ENCODE peak calls at places on chromosomes 6 and 20, in eight cellular contexts. J, H, P, D, N, B, M and S are unnamed samples.

GRCh38 chr6:108209738-108210137 is 43.9 kb downstream of the NR2E1 start:
- DNase-seq in J (no peak), H (no peak), P (no peak), D (no peak), N (no peak), B (no peak), M (no peak), S (no peak)

GRCh38 chr6:92777146-92777740 is 642.1 kb downstream of the EPHA7 start:
- DNase-seq in J (no peak), H (no peak), P (no peak), D (no peak), N (no peak), B (no peak), M (no peak), S (no peak)

GRCh38 chr6:134080171-134080795 is 27.9 kb upstream of the SLC2A12 start:
- DNase-seq in J (no peak), H (no peak), P (no peak), D (no peak), N (no peak), B (no peak), M (no peak), S (no peak)

GRCh38 chr6:127207591-127208120 is 59.0 kb upstream of the RNF146 start:
- DNase-seq in J (no peak), H (no peak), P (no peak), D (no peak), N (no peak), B (no peak), M (no peak), S (no peak)

GRCh38 chr6:139290787-139291294 is 957 bp downstream of the TXLNB start:
- DNase-seq in J (peak; percentile 29), H (no peak), P (no peak), D (no peak), N (no peak), B (no peak), M (no peak), S (no peak)

GRCh38 chr6:150579611-150580010 is 20.1 kb upstream of the PLEKHG1 start:
- DNase-seq in J (peak; percentile 51), H (no peak), P (no peak), D (no peak), N (peak; percentile 67), B (no peak), M (no peak), S (no peak)

GRCh38 chr6:138509371-138509770 is 10.1 kb upstream of the NHSL1 start:
- DNase-seq in J (no peak), H (peak; percentile 49), P (no peak), D (peak; percentile 43), N (peak; percentile 60), B (peak; percentile 57), M (peak; percentile 53), S (no peak)

GRCh38 chr6:132084811-132085509 is 133.8 kb upstream of the CCN2 start:
- DNase-seq in J (no peak), H (no peak), P (no peak), D (no peak), N (no peak), B (no peak), M (no peak), S (peak; percentile 86)

GRCh38 chr20:45592574-45593189 is 13.6 kb upstream of the WFDC8 start:
- DNase-seq in J (no peak), H (peak; percentile 41), P (no peak), D (no peak), N (no peak), B (no peak), M (no peak), S (no peak)

GRCh38 chr6:135270676-135271536 is 89.8 kb downstream of the MYB start:
- DNase-seq in J (no peak), H (no peak), P (peak; percentile 80), D (peak; percentile 75), N (no peak), B (peak; percentile 84), M (peak; percentile 30), S (no peak)

GRCh38 chr20:916825-917224 is 691 bp upstream of the ANGPT4 start:
- DNase-seq in J (no peak), H (no peak), P (no peak), D (no peak), N (peak; percentile 32), B (no peak), M (no peak), S (no peak)

GRCh38 chr6:4870821-4871494 is 94.8 kb downstream of the CDYL start:
- DNase-seq in J (no peak), H (no peak), P (no peak), D (no peak), N (no peak), B (no peak), M (no peak), S (no peak)

GRCh38 chr6:15734118-15734897 is 71.5 kb upstream of the DTNBP1 start:
- DNase-seq in J (no peak), H (no peak), P (no peak), D (no peak), N (no peak), B (no peak), M (no peak), S (no peak)

GRCh38 chr20:3174442-3175263 is 1.3 kb upstream of the LZTS3 start:
- DNase-seq in J (no peak), H (no peak), P (no peak), D (no peak), N (no peak), B (no peak), M (no peak), S (no peak)
- TF ChIP-seq CTCF in J (no peak), H (no peak), P (no peak), D (no peak), N (no peak), B (no peak), M (no peak), S (no peak)

DNA sequence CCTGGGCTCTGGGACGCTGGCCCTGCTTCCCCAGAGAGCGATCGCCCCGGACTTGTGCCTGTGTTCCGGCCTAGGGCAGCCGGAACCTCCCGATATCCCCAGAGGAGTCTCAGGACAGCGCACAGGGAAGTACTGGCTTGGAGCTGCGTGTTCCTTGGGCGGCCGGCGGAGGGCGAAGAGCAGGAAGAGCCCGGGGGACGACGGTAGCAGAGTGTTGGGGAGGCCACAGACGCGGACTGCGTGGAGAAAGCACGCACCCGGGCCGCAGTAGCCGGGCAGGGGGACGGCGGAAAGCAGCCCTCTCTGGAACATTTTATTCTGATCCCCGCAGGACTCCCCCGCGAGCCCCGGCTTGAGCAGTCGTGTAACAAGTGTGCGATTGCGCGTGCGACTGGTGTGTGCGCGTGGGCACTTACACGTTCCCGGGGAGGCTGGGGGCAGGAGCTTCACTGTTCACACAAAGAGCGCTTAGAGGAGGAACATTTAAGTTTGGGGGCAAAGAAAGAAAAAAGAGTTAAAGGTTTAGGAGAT is 36.1 kb downstream of the NCR2 start:
- DNase-seq in J (peak; percentile 34), H (peak; percentile 68), P (peak; percentile 73), D (peak; percentile 65), N (peak; percentile 65), B (peak; percentile 60), M (no peak), S (no peak)
- TF ChIP-seq CTCF in J (peak; percentile 17), H (no peak), P (peak; percentile 27), D (no peak), N (no peak), B (no peak), M (no peak), S (peak; percentile 20)

GRCh38 chr6:143510991-143511891 is at the start of gene FUCA2:
- DNase-seq in J (peak; percentile 89), H (peak; percentile 77), P (peak; percentile 95), D (peak; percentile 87), N (peak; percentile 93), B (peak; percentile 95), M (peak; percentile 67), S (peak; percentile 75)

GRCh38 chr6:143516700-143517446 is 5.4 kb upstream of the FUCA2 start:
- DNase-seq in J (no peak), H (no peak), P (no peak), D (no peak), N (no peak), B (peak; percentile 48), M (no peak), S (no peak)

GRCh38 chr6:143515766-143516355 is 4.3 kb upstream of the FUCA2 start:
- DNase-seq in J (no peak), H (no peak), P (no peak), D (no peak), N (no peak), B (no peak), M (no peak), S (no peak)

GRCh38 chr6:143514996-143515760 is 3.7 kb upstream of the FUCA2 start:
- DNase-seq in J (peak; percentile 43), H (no peak), P (no peak), D (no peak), N (peak; percentile 80), B (no peak), M (no peak), S (no peak)

GRCh38 chr6:143513410-143513809 is 1.9 kb upstream of the FUCA2 start:
- DNase-seq in J (no peak), H (peak; percentile 38), P (peak; percentile 68), D (peak; percentile 80), N (no peak), B (peak; percentile 79), M (no peak), S (no peak)
- TF ChIP-seq CTCF in J (no peak), H (peak; percentile 45), P (peak; percentile 50), D (peak; percentile 58), N (no peak), B (peak; percentile 48), M (no peak), S (peak; percentile 18)

GRCh38 chr6:18680842-18681241 is 293.7 kb downstream of the RNF144B start:
- DNase-seq in J (no peak), H (no peak), P (no peak), D (no peak), N (no peak), B (no peak), M (no peak), S (no peak)
- TF ChIP-seq CTCF in J (no peak), H (no peak), P (no peak), D (no peak), N (no peak), B (no peak), M (no peak), S (peak; percentile 2)

GRCh38 chr6:14280766-14281293 is 163.3 kb downstream of the CD83 start:
- DNase-seq in J (no peak), H (no peak), P (no peak), D (peak; percentile 55), N (no peak), B (no peak), M (no peak), S (no peak)
- TF ChIP-seq CTCF in J (no peak), H (no peak), P (peak; percentile 9), D (no peak), N (no peak), B (no peak), M (no peak), S (no peak)

DNA sequence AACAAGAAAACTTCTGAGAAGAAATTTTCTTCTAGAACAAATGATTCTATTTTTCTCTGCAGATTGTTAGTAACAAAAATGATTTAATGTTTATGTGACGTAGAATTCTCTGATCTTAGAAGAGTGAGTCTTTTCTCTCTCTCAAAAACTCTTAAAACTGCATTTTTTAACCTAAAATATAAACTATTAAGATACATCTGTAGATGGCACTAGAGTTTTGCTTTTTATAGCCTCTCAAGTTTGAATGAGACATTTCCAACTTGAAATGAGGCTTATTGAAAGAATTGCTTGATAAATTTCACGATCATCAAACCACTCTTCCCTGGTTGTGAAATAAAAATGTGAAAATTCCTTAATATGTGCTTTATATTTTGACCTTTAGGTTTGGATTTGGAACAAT is 53.8 kb downstream of the PHF3 start:
- DNase-seq in J (no peak), H (no peak), P (no peak), D (no peak), N (no peak), B (no peak), M (no peak), S (no peak)
- TF ChIP-seq CTCF in J (no peak), H (no peak), P (no peak), D (no peak), N (no peak), B (no peak), M (no peak), S (no peak)